ENCODE peak calls at places on chromosome 15, in four cellular contexts. D, W, L and M are unnamed samples. For H3K27me3, the result is how much of the 10 kb centered on the place peaks cover.

GRCh38 chr15:63948971-63949370 is 97.3 kb downstream of the DAPK2 start:
- DNase-seq in L (no peak), D (no peak), W (no peak), M (no peak)

GRCh38 chr15:23860290-23860751 is 173.2 kb upstream of the NDN start:
- DNase-seq in D (no peak), W (no peak), L (no peak), M (no peak)

GRCh38 chr15:84816694-84817460 is at the start of gene ALPK3:
- DNase-seq in L (no peak), D (no peak), W (no peak), M (no peak)

GRCh38 chr15:25244731-25245585 is 193.9 kb downstream of the UBE3A start:
- DNase-seq in L (no peak), W (no peak), D (no peak), M (no peak)

GRCh38 chr15:90807687-90808086 is 60.7 kb upstream of the FURIN start:
- DNase-seq in L (no peak), D (no peak), W (no peak), M (no peak)

GRCh38 chr15:47551079-47551478 is 166.2 kb upstream of the SEMA6D start:
- DNase-seq in L (no peak), D (no peak), W (no peak), M (no peak)

GRCh38 chr15:45122719-45123118 is 7.0 kb downstream of the DUOXA1 start:
- DNase-seq in D (no peak), L (no peak), W (no peak), M (no peak)

GRCh38 chr15:82129769-82130168 is 84.0 kb upstream of the MEX3B start:
- DNase-seq in L (no peak), W (no peak), D (no peak), M (no peak)

GRCh38 chr15:61318276-61318675 is 89.2 kb upstream of the RORA start:
- DNase-seq in L (no peak), D (no peak), W (no peak), M (no peak)

GRCh38 chr15:99438691-99439523 is 126.9 kb upstream of the MEF2A start:
- DNase-seq in L (no peak), D (no peak), W (no peak), M (no peak)

GRCh38 chr15:98858610-98859023 is 149.0 kb downstream of the PGPEP1L start:
- DNase-seq in L (no peak), W (no peak), D (no peak), M (no peak)

GRCh38 chr15:58269455-58270414 is 131.6 kb downstream of the AQP9 start:
- DNase-seq in W (peak), L (peak), D (peak), M (no peak)

GRCh38 chr15:81161215-81161673 is 27.2 kb downstream of the CFAP161 start:
- DNase-seq in L (no peak), W (no peak), D (no peak), M (no peak)

GRCh38 chr15:57302640-57303257 is 73.6 kb upstream of the CGNL1 start:
- DNase-seq in L (no peak), D (no peak), W (no peak), M (no peak)

GRCh38 chr15:62067448-62068044 is 769 bp downstream of the C2CD4A start:
- DNase-seq in L (no peak), D (no peak), W (no peak), M (peak)

GRCh38 chr15:77544162-77544561 is 88.5 kb downstream of the LINGO1 start:
- DNase-seq in L (no peak), D (no peak), W (no peak), M (no peak)

GRCh38 chr15:42800731-42801474 is 64.0 kb upstream of the CDAN1 start:
- DNase-seq in W (no peak), D (peak), L (no peak), M (no peak)

GRCh38 chr15:51878446-51879386 is 49.3 kb downstream of the TMOD3 start:
- DNase-seq in D (no peak), W (no peak), L (peak), M (no peak)

GRCh38 chr15:101565377-101565776 is 75.9 kb upstream of the PCSK6 start:
- DNase-seq in D (no peak), L (no peak), W (no peak), M (no peak)

GRCh38 chr15:99141943-99142342 is 37.1 kb downstream of the SYNM start:
- DNase-seq in W (no peak), L (no peak), D (no peak), M (no peak)

GRCh38 chr15:76823903-76824302 is 81.2 kb downstream of the SCAPER start:
- DNase-seq in L (no peak), D (no peak), W (no peak), M (no peak)

GRCh38 chr15:100515758-100516157 is 13.0 kb downstream of the CERS3 start:
- DNase-seq in L (no peak), W (no peak), D (no peak), M (no peak)

GRCh38 chr15:63500265-63501250 is 3.8 kb upstream of the USP3 start:
- DNase-seq in D (no peak), W (no peak), L (peak), M (no peak)

GRCh38 chr15:65980824-65981456 is 111.6 kb downstream of the RAB11A start:
- DNase-seq in D (peak), W (peak), L (peak), M (no peak)

GRCh38 chr15:47769166-47769565 is 51.9 kb downstream of the SEMA6D start:
- DNase-seq in L (no peak), D (no peak), W (no peak), M (no peak)

GRCh38 chr15:66703540-66703941 is 1.5 kb downstream of the SMAD6 start:
- DNase-seq in L (peak), W (no peak), D (no peak), M (no peak)

GRCh38 chr15:78625621-78626280 is 5.0 kb upstream of the CHRNA3 start:
- DNase-seq in W (no peak), D (no peak), L (no peak), M (no peak)
- H3K27me3 ChIP-seq in W (under half), D (half or more), L (half or more), M (under half)

GRCh38 chr15:69463182-69463756 is 10.7 kb downstream of the RPLP1 start:
- DNase-seq in W (no peak), L (no peak), D (no peak), M (no peak)
- H3K4me3 ChIP-seq in W (peak), L (peak), D (peak), M (peak)

GRCh38 chr15:39698444-39699390 is 83.9 kb downstream of the FSIP1 start:
- DNase-seq in D (no peak), W (no peak), L (no peak), M (no peak)
- H3K27ac ChIP-seq in D (no peak), W (no peak), L (no peak), M (no peak)

DNA sequence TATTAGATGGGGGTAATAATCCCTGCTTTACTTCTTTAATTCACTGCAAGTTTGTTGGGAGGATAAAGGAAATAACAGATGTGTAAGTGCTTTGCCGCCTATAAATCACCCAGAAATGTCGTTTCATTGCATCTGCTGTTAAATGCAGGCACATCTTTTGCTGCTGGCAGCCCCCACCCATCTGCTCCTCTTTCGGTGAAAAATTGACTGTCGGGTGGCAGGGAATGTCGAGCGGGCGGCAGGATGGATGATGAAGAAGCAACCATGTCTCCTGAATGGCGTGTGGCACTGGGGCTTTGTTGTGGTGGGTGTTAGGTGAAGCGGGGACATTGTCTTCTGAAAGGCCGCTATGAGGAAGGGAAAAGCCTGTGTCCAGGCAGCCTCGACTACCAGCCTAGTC is 528 bp upstream of the REC114 start:
- DNase-seq in W (no peak), D (no peak), L (no peak), M (no peak)
- H3K27me3 ChIP-seq in W (under half), D (under half), L (under half), M (under half)

GRCh38 chr15:70530906-70531305 is 232.5 kb downstream of the UACA start:
- DNase-seq in D (no peak), W (no peak), L (no peak), M (no peak)

GRCh38 chr15:70528816-70529215 is 234.5 kb downstream of the UACA start:
- DNase-seq in L (no peak), D (no peak), W (no peak), M (no peak)

GRCh38 chr15:70530035-70530499 is 233.3 kb downstream of the UACA start:
- DNase-seq in D (no peak), L (no peak), W (no peak), M (no peak)

GRCh38 chr15:70532536-70533186 is 230.7 kb downstream of the UACA start:
- DNase-seq in L (no peak), W (no peak), D (no peak), M (no peak)

GRCh38 chr15:70530503-70530902 is 232.9 kb downstream of the UACA start:
- DNase-seq in W (no peak), L (no peak), D (no peak), M (no peak)
- H3K4me3 ChIP-seq in W (no peak), L (no peak), D (no peak), M (no peak)

GRCh38 chr15:49064281-49064653 is 18.0 kb upstream of the SECISBP2L start:
- DNase-seq in L (no peak), W (no peak), D (no peak), M (no peak)
- H3K27ac ChIP-seq in L (no peak), W (no peak), D (no peak), M (no peak)

GRCh38 chr15:94177112-94177511 is 54.2 kb upstream of the MCTP2 start:
- DNase-seq in W (no peak), L (no peak), D (no peak), M (no peak)
- H3K27me3 ChIP-seq in W (under half), L (under half), D (under half), M (under half)

DNA sequence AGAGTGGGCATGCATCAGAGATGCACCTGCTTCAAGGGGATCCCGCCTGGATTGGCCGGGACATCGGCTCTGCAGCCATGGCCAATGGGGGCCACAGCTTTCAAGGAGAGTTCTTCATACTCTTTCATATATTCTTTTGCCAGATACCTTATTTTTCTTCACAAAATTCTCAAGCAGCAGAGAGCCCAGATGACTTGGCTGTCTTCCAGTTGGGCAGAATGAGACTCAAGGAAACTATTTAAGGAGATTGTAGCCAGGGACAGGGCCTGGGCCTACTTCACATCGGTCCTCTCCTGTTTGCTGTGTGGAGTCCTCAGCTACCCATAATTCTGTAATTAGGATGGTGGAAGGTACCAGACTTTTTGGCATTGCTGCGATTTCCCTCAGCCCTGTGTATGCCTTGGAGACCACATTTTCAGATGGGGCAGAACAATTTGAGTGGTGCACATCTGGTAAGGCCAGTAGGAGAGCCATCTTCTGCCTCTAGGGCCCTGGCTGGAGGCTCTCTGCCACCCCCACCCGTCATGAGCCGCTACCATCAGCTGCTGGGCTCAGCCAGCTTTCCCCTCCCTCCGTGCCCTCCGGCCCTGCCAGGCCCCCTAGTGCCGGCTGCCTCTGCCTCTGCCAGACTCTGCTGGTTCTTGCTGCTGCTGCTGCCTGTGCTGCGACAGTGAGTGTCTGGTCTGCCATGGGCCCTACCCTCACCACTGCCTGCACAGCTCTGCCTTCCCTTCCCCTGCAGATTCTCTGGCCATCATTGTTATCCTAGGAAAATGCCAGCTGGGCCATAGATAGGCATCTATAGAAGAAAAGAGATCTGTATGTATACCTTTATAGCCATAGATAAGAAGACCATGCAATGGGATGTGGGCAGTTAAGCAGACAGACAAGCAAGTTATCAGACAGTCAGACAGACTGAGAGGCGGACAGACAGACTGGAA is 6.7 kb downstream of the PLIN1 start:
- DNase-seq in D (peak), L (no peak), W (no peak), M (no peak)
- H3K4me3 ChIP-seq in D (no peak), L (no peak), W (no peak), M (no peak)

GRCh38 chr15:55133972-55134371 is 62.8 kb downstream of the RSL24D1 start:
- DNase-seq in W (no peak), D (no peak), L (no peak), M (no peak)
- H3K27ac ChIP-seq in W (no peak), D (no peak), L (no peak), M (no peak)